ENCODE peak calls at places on chromosomes 11 and 22, in seven cellular contexts. C, G, Q, N, M, W and O are unnamed samples. For H3K9me3, the result is how much of the 10 kb centered on the place peaks cover.

GRCh38 chr22:17890245-17890671 is 116.0 kb upstream of the BID start:
- DNase-seq in Q (peak), C (peak), N (peak), M (no peak), W (no peak), G (no peak), O (no peak)

GRCh38 chr11:96015911-96016565 is 92.1 kb upstream of the MTMR2 start:
- DNase-seq in W (no peak), N (no peak), M (no peak), Q (no peak), C (no peak), G (no peak), O (peak)

GRCh38 chr22:47498969-47499368 is 736.5 kb downstream of the TBC1D22A start:
- DNase-seq in G (no peak), Q (no peak), M (no peak), W (no peak), N (no peak), C (no peak), O (no peak)

GRCh38 chr11:131600591-131600990 is 230.2 kb downstream of the NTM start:
- DNase-seq in Q (no peak), M (peak), W (no peak), G (no peak), N (no peak), C (no peak), O (no peak)

GRCh38 chr22:20257474-20258299 is 10.4 kb downstream of the RTN4R start:
- DNase-seq in C (no peak), N (no peak), W (no peak), M (no peak), Q (no peak), G (no peak), O (no peak)

GRCh38 chr11:118169300-118170140 is 6.9 kb downstream of the SCN2B start:
- DNase-seq in G (no peak), N (no peak), M (no peak), C (no peak), W (no peak), Q (no peak), O (no peak)

GRCh38 chr11:61975638-61976419 is 8.4 kb upstream of the FTH1 start:
- DNase-seq in M (no peak), W (no peak), G (peak), Q (no peak), C (no peak), N (no peak), O (no peak)

GRCh38 chr11:9752091-9752490 is 88.2 kb downstream of the SWAP70 start:
- DNase-seq in W (no peak), N (no peak), C (no peak), Q (no peak), M (no peak), G (no peak), O (no peak)

GRCh38 chr22:31846161-31847115 is 92.6 kb downstream of the DEPDC5 start:
- DNase-seq in Q (no peak), N (no peak), G (no peak), C (no peak), W (no peak), M (no peak), O (peak)

GRCh38 chr11:117828641-117829368 is 4.3 kb upstream of the FXYD2 start:
- DNase-seq in C (peak), G (peak), Q (peak), M (no peak), W (peak), N (peak), O (peak)

GRCh38 chr11:19404787-19405186 is 164.0 kb upstream of the E2F8 start:
- DNase-seq in G (no peak), Q (no peak), C (no peak), M (no peak), W (no peak), N (no peak), O (no peak)

GRCh38 chr11:17561111-17561415 is 14.0 kb downstream of the OTOG start:
- DNase-seq in G (peak), Q (no peak), N (peak), M (no peak), C (no peak), W (no peak), O (no peak)

GRCh38 chr22:47309476-47309875 is 547.0 kb downstream of the TBC1D22A start:
- DNase-seq in C (no peak), M (no peak), Q (no peak), W (no peak), N (no peak), G (no peak), O (no peak)

GRCh38 chr11:112644410-112645131 is 316.6 kb upstream of the NCAM1 start:
- DNase-seq in G (no peak), N (no peak), C (no peak), M (no peak), W (no peak), Q (no peak), O (no peak)

GRCh38 chr11:12544986-12545775 is 129.0 kb upstream of the TEAD1 start:
- DNase-seq in W (no peak), C (no peak), N (peak), Q (peak), G (no peak), M (no peak), O (no peak)

GRCh38 chr11:533049-533585 is 2.3 kb downstream of the HRAS start:
- DNase-seq in M (no peak), G (peak), N (no peak), W (no peak), Q (no peak), C (no peak), O (no peak)

GRCh38 chr11:8566613-8567210 is 27.3 kb downstream of the STK33 start:
- DNase-seq in M (no peak), C (no peak), W (no peak), N (no peak), G (no peak), Q (peak), O (no peak)

GRCh38 chr11:30016588-30017363 is at the start of gene KCNA4:
- DNase-seq in W (no peak), N (no peak), M (no peak), C (no peak), Q (no peak), G (peak), O (peak)

GRCh38 chr11:46392421-46393230 is 1.1 kb upstream of the CHRM4 start:
- DNase-seq in Q (peak), C (peak), M (peak), W (peak), N (peak), G (peak), O (peak)

GRCh38 chr11:79973701-79974626 is 533.1 kb upstream of the TENM4 start:
- DNase-seq in W (no peak), G (no peak), N (no peak), M (peak), Q (peak), C (no peak), O (no peak)

GRCh38 chr11:48058064-48058463 is 77.7 kb downstream of the PTPRJ start:
- DNase-seq in M (no peak), G (no peak), N (no peak), Q (no peak), C (no peak), W (no peak), O (no peak)

GRCh38 chr22:48546653-48547424 is 1280.8 kb downstream of the BRD1 start:
- DNase-seq in W (no peak), G (no peak), N (no peak), Q (no peak), C (no peak), M (no peak), O (no peak)

GRCh38 chr11:369336-370018 is at the start of gene B4GALNT4:
- DNase-seq in Q (no peak), W (no peak), G (no peak), C (peak), N (no peak), M (no peak), O (peak)

GRCh38 chr11:65701686-65702085 is 10.4 kb upstream of the KAT5 start:
- DNase-seq in M (no peak), W (no peak), C (no peak), G (no peak), N (no peak), Q (no peak), O (no peak)
- H3K9me3 ChIP-seq in M (under half), W (under half), C (under half), G (under half), N (under half), Q (under half), O (under half)

GRCh38 chr22:37500745-37501144 is 14.6 kb upstream of the MFNG start:
- DNase-seq in C (no peak), Q (no peak), W (no peak), N (no peak), M (no peak), G (no peak), O (no peak)

GRCh38 chr22:37501610-37502341 is 15.6 kb upstream of the MFNG start:
- DNase-seq in C (peak), W (no peak), M (no peak), G (no peak), Q (peak), N (peak), O (peak)

GRCh38 chr22:37502342-37503182 is 16.4 kb upstream of the MFNG start:
- DNase-seq in N (peak), C (no peak), M (no peak), W (no peak), G (no peak), Q (peak), O (peak)

GRCh38 chr22:37499789-37500188 is 13.6 kb upstream of the MFNG start:
- DNase-seq in N (no peak), Q (no peak), M (no peak), C (no peak), W (no peak), G (no peak), O (no peak)

DNA sequence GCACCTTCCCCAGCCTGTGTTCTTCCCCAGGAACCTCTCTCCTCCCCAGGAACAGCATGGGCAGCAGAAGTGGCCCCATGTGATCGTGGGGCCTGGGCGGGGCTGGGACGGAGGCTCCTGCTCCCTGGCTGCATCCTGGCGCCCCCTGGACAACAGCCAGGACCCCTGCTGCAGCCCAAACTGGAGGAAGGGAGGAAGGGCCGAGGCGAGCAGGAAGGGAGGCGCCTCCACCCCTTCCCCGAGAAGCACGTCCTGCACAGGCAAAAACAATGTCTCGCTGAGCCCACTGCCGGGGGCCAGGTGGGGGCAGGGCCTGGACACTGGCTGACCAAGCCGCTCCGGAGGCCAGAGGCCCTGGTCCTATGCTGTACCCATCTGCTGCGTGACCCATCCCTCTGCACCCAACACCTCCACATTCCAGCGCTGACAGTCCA is 15.0 kb upstream of the MFNG start:
- DNase-seq in C (peak), G (no peak), M (no peak), Q (no peak), W (no peak), N (peak), O (no peak)
- H3K27ac ChIP-seq in C (peak), G (no peak), M (peak), Q (no peak), W (no peak), N (peak), O (peak)

DNA sequence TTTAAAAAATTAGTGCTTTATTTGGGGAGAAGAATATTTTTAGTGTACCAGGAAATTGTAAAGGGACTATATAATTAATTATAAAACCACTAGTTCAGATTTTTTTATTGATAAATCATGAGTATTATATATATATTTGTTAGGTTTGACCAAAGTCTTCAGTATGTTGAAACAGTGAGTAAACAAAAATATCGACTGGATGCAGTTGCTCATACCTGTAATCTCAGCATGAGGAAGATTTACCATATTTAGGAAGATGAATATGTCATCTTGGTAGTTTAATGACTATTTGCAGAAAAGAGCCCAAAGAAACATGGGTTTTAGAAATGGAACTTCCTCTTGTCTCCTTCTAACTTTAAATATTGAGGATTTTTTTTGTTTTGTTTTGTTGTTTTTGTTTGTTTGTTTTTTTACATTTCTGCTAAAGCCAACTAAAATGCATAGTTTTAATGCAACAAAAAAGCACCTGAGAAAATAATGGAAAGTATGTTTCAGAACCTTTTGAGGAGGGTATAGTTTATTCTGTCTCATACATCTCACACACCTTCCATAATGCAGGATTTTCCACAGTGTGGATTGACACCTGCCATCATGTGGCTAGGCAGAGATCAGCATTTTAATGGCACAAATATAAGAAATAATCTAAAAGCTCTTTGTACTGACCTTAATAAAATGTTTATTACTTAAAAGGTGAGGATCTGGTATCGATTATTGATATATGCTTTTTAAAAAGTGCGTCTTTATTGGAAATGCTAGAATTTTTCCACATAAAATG is 114.3 kb downstream of the ARHGAP42 start:
- DNase-seq in M (no peak), Q (no peak), W (no peak), G (no peak), C (no peak), N (no peak), O (no peak)
- H3K9me3 ChIP-seq in M (under half), Q (under half), W (under half), G (under half), C (under half), N (under half), O (under half)

GRCh38 chr11:129608711-129609110 is 206.9 kb upstream of the TMEM45B start:
- DNase-seq in N (no peak), G (no peak), C (no peak), W (no peak), Q (peak), M (no peak), O (no peak)

GRCh38 chr11:129610125-129610524 is 205.5 kb upstream of the TMEM45B start:
- DNase-seq in Q (no peak), C (no peak), W (no peak), N (no peak), G (no peak), M (no peak), O (no peak)

GRCh38 chr11:129610545-129610944 is 205.1 kb upstream of the TMEM45B start:
- DNase-seq in N (no peak), C (no peak), M (no peak), Q (no peak), W (no peak), G (no peak), O (no peak)

GRCh38 chr11:129605815-129606214 is 209.8 kb upstream of the TMEM45B start:
- DNase-seq in Q (no peak), W (no peak), N (no peak), G (no peak), C (no peak), M (no peak), O (no peak)
- H3K27ac ChIP-seq in Q (no peak), W (no peak), N (no peak), G (no peak), C (no peak), M (no peak), O (no peak)

DNA sequence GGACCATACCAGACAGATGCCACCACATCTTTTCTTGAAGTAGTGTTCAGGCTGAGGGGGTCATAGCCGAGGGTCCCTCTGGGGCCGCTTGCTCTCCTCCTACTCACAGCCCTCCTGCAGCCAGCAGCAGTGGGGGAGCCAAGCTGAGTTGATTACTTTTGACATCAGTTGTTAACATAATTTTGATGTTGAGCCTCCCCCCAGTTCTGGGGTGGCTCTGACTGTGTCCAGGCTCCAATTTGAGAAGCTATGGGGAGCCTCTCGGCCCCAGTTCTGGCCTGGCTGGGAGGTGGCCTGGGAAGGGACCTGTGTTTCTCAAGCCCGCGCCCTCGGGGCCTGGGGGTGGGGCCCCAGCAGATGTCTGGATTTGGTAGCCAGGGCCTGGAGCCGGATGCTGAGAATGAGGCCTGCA is 48.0 kb downstream of the KCNQ1OT1 start:
- DNase-seq in C (no peak), Q (no peak), G (no peak), N (no peak), W (no peak), M (no peak), O (no peak)
- H3K9me3 ChIP-seq in C (under half), Q (under half), G (under half), N (under half), W (under half), M (under half), O (under half)

GRCh38 chr11:57647960-57648776 is 1.5 kb downstream of the YPEL4 start:
- DNase-seq in M (peak), N (no peak), Q (no peak), W (no peak), G (no peak), C (no peak), O (no peak)
- H3K27ac ChIP-seq in M (no peak), N (no peak), Q (no peak), W (no peak), G (no peak), C (no peak), O (no peak)

GRCh38 chr22:10780281-10780680 is 4747.7 kb upstream of the OR11H1 start:
- DNase-seq in N (no peak), M (no peak), Q (no peak), W (no peak), C (no peak), G (peak), O (no peak)
- H3K9me3 ChIP-seq in N (under half), M (under half), Q (under half), W (under half), C (under half), G (under half), O (under half)